ENCODE peak calls at places on chromosomes 2 and 18, in ten cellular contexts. W, F, O, N, B, R, S, E, D and C are unnamed samples.

GRCh38 chr2:82837588-82838304 is 1621.3 kb downstream of the SUCLG1 start:
- DNase-seq in F (no peak), B (no peak), D (no peak), N (peak), R (no peak), E (no peak), S (no peak), O (peak), W (peak), C (no peak)

GRCh38 chr2:136132840-136133570 is 15.1 kb upstream of the CXCR4 start:
- DNase-seq in B (peak), R (no peak), E (peak), N (no peak), O (no peak), D (no peak), W (no peak), F (no peak), S (no peak), C (peak)

GRCh38 chr2:201859886-201860285 is 53.5 kb downstream of the CDK15 start:
- DNase-seq in W (no peak), E (no peak), B (no peak), S (no peak), O (no peak), D (no peak), N (peak), R (no peak), F (no peak), C (no peak)

GRCh38 chr18:69898241-69898861 is 49.3 kb downstream of the CD226 start:
- DNase-seq in N (no peak), D (no peak), E (peak), O (no peak), S (no peak), B (no peak), F (no peak), W (no peak), R (no peak), C (no peak)

GRCh38 chr2:88212251-88212790 is 42.2 kb downstream of the THNSL2 start:
- DNase-seq in S (peak), E (no peak), O (no peak), W (peak), B (no peak), R (no peak), N (peak), D (no peak), F (no peak), C (no peak)

GRCh38 chr2:239690651-239691631 is 290.1 kb upstream of the HDAC4 start:
- DNase-seq in W (no peak), F (no peak), N (no peak), O (no peak), D (no peak), R (peak), E (no peak), B (no peak), S (no peak), C (peak)

GRCh38 chr18:50507120-50507590 is 52.7 kb upstream of the MAPK4 start:
- DNase-seq in W (peak), O (peak), S (peak), D (peak), F (peak), B (no peak), N (peak), E (no peak), R (no peak), C (no peak)

GRCh38 chr2:182186132-182186735 is 200.6 kb downstream of the PPP1R1C start:
- DNase-seq in S (no peak), W (peak), R (no peak), F (no peak), N (peak), B (no peak), O (no peak), D (no peak), E (peak), C (no peak)

GRCh38 chr18:1394966-1395365 is 490.3 kb downstream of the ADCYAP1 start:
- DNase-seq in O (no peak), B (no peak), E (no peak), N (no peak), F (no peak), W (no peak), D (no peak), S (no peak), R (no peak), C (no peak)

GRCh38 chr18:35775887-35776286 is 194.3 kb downstream of the GALNT1 start:
- DNase-seq in D (no peak), R (no peak), W (peak), F (no peak), S (no peak), O (peak), B (no peak), N (peak), E (no peak), C (no peak)

GRCh38 chr2:6823111-6823510 is 42.6 kb downstream of the CMPK2 start:
- DNase-seq in B (no peak), S (no peak), N (peak), O (peak), W (no peak), R (no peak), F (no peak), D (no peak), E (no peak), C (no peak)

GRCh38 chr2:43165378-43166025 is 60.9 kb downstream of the ZFP36L2 start:
- DNase-seq in O (no peak), W (no peak), D (no peak), F (no peak), S (no peak), R (no peak), B (no peak), E (no peak), N (no peak), C (no peak)

GRCh38 chr2:159737292-159737916 is 25.1 kb downstream of the MARCHF7 start:
- DNase-seq in R (no peak), S (no peak), O (no peak), F (no peak), B (no peak), E (no peak), W (no peak), N (peak), D (no peak), C (no peak)

GRCh38 chr18:34929336-34929780 is 111.9 kb upstream of the MAPRE2 start:
- DNase-seq in W (peak), O (peak), E (no peak), B (no peak), R (no peak), D (no peak), F (no peak), S (no peak), N (peak), C (no peak)

GRCh38 chr2:18626256-18626668 is 36.9 kb upstream of the NT5C1B start:
- DNase-seq in E (no peak), F (no peak), S (no peak), D (no peak), B (no peak), R (no peak), W (no peak), N (peak), O (peak), C (no peak)

GRCh38 chr2:215363461-215364156 is 51.8 kb downstream of the ATIC start:
- DNase-seq in D (no peak), R (no peak), N (peak), S (no peak), O (no peak), E (no peak), W (no peak), B (no peak), F (no peak), C (no peak)

GRCh38 chr2:120647487-120647886 is 88.2 kb upstream of the GLI2 start:
- DNase-seq in R (no peak), E (no peak), F (no peak), W (peak), S (no peak), D (no peak), N (peak), O (peak), B (no peak), C (no peak)

GRCh38 chr2:23249348-23249747 is 135.6 kb upstream of the KLHL29 start:
- DNase-seq in N (peak), B (no peak), R (no peak), O (no peak), E (no peak), F (no peak), W (no peak), D (peak), S (no peak), C (no peak)

GRCh38 chr18:44834867-44835469 is 154.3 kb downstream of the SETBP1 start:
- DNase-seq in F (no peak), E (no peak), B (no peak), O (no peak), R (no peak), S (no peak), N (no peak), D (no peak), W (peak), C (no peak)

GRCh38 chr18:32893915-32894314 is 121.1 kb upstream of the KLHL14 start:
- DNase-seq in W (peak), O (no peak), B (no peak), N (peak), R (no peak), F (no peak), S (no peak), D (no peak), E (no peak), C (no peak)

GRCh38 chr2:68857855-68858456 is 13.2 kb downstream of the BMP10 start:
- DNase-seq in R (no peak), D (no peak), N (no peak), F (no peak), O (no peak), E (no peak), B (no peak), S (no peak), W (no peak), C (no peak)

GRCh38 chr18:46728219-46728930 is 28.5 kb downstream of the ST8SIA5 start:
- DNase-seq in O (no peak), W (no peak), N (no peak), D (no peak), E (no peak), S (no peak), F (no peak), R (no peak), B (peak), C (peak)

GRCh38 chr2:127415593-127416485 is 2.4 kb upstream of the PROC start:
- DNase-seq in S (peak), O (no peak), D (peak), W (peak), E (peak), F (peak), N (no peak), B (peak), R (peak), C (peak)

GRCh38 chr18:79371536-79372210 is 24.1 kb upstream of the NFATC1 start:
- DNase-seq in D (no peak), F (no peak), S (no peak), O (no peak), R (no peak), N (no peak), W (no peak), E (no peak), B (no peak), C (no peak)

GRCh38 chr2:45925636-45926350 is 274.3 kb downstream of the PRKCE start:
- DNase-seq in S (no peak), D (peak), O (no peak), N (no peak), B (no peak), R (no peak), F (no peak), E (no peak), W (no peak), C (no peak)

GRCh38 chr2:105977807-105978206 is 216.3 kb downstream of the UXS1 start:
- DNase-seq in O (no peak), B (no peak), F (no peak), S (no peak), W (no peak), E (no peak), R (no peak), N (no peak), D (no peak), C (no peak)

GRCh38 chr2:238247841-238248440 is 8.1 kb upstream of the HES6 start:
- DNase-seq in O (no peak), B (no peak), S (no peak), N (no peak), D (no peak), E (no peak), F (no peak), W (no peak), R (no peak), C (no peak)

GRCh38 chr2:203328735-203329549 is 748 bp downstream of the ABI2 start:
- DNase-seq in S (no peak), N (peak), B (peak), F (peak), R (peak), E (no peak), D (peak), W (peak), O (peak), C (no peak)

GRCh38 chr2:16741508-16741907 is 75.9 kb upstream of the CYRIA start:
- DNase-seq in O (no peak), B (no peak), S (no peak), R (no peak), F (no peak), E (no peak), N (no peak), D (no peak), W (no peak), C (no peak)
- H3K4me3 ChIP-seq in O (no peak), B (no peak), S (no peak), R (no peak), F (no peak), E (no peak), N (no peak), D (no peak), W (no peak), C (no peak)

GRCh38 chr2:205746408-205746785 is 64.1 kb downstream of the NRP2 start:
- DNase-seq in R (peak), D (no peak), S (no peak), E (no peak), O (no peak), N (no peak), W (no peak), F (no peak), B (peak), C (no peak)
- H3K27ac ChIP-seq in R (peak), D (no peak), S (no peak), E (no peak), O (no peak), N (no peak), W (no peak), F (no peak), B (no peak), C (no peak)

DNA sequence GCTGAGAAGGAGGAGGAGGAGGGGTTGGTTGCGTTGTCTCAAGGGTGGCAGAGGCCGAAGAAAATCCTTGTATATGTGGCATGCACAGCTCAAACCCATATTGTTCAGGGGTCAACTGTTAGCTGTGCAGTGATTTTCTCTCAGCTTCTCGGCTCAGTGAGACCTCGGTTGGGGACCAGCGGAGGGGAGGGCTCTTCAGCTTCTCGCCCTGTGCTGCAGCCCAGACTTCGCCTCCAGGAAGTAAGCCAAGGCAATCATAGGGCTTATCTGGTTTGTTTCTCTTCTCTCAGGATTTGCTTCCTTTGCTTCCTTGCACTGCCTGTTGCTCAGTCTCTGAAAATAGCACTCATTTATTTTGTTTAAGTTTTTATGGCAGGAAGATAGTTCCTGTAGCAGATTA is 85.5 kb downstream of the SOWAHC start:
- DNase-seq in E (no peak), O (peak), F (peak), S (no peak), N (no peak), D (no peak), R (no peak), B (peak), W (peak), C (no peak)
- H3K4me3 ChIP-seq in E (no peak), O (no peak), F (no peak), S (no peak), N (no peak), D (peak), R (no peak), B (no peak), W (no peak), C (peak)

GRCh38 chr18:31558567-31558966 is 33.1 kb upstream of the TTR start:
- DNase-seq in E (no peak), F (no peak), O (no peak), S (no peak), R (no peak), W (no peak), B (no peak), N (no peak), D (no peak), C (no peak)

GRCh38 chr18:31557446-31557845 is 34.2 kb upstream of the TTR start:
- DNase-seq in F (no peak), O (no peak), R (no peak), B (no peak), D (no peak), W (peak), S (no peak), E (no peak), N (no peak), C (no peak)

GRCh38 chr18:31553800-31554199 is 37.9 kb upstream of the TTR start:
- DNase-seq in R (no peak), B (no peak), W (peak), F (no peak), N (peak), D (no peak), E (no peak), S (no peak), O (no peak), C (no peak)

GRCh38 chr18:31554776-31555175 is 36.9 kb upstream of the TTR start:
- DNase-seq in B (no peak), N (no peak), R (no peak), F (no peak), E (no peak), O (no peak), D (no peak), S (no peak), W (peak), C (no peak)

GRCh38 chr18:31555971-31556747 is 35.5 kb upstream of the TTR start:
- DNase-seq in N (peak), W (peak), E (peak), R (no peak), S (no peak), D (no peak), F (no peak), B (peak), O (peak), C (no peak)
- H3K27ac ChIP-seq in N (no peak), W (no peak), E (no peak), R (no peak), S (no peak), D (no peak), F (no peak), B (no peak), O (no peak), C (no peak)